ENCODE peak calls at places on chromosomes 3 and 15, in five cellular contexts. O, Q, H, F and G are unnamed samples.

GRCh38 chr3:59867185-59868002 is 817.6 kb upstream of the CFAP20DC start:
- DNase-seq in F (no peak), Q (peak), O (no peak), H (no peak), G (no peak)

GRCh38 chr3:181134873-181135272 is 145.3 kb upstream of the DNAJC19 start:
- DNase-seq in Q (peak), H (no peak), O (no peak), F (no peak), G (no peak)

GRCh38 chr3:105598047-105598796 is 231.5 kb downstream of the ALCAM start:
- DNase-seq in F (no peak), H (no peak), O (peak), Q (no peak), G (no peak)

GRCh38 chr15:50977157-50977556 is 68.7 kb downstream of the AP4E1 start:
- DNase-seq in Q (no peak), F (no peak), H (no peak), O (no peak), G (no peak)

GRCh38 chr3:50237133-50237651 is 1.2 kb downstream of the GNAI2 start:
- DNase-seq in H (no peak), F (peak), O (no peak), Q (peak), G (no peak)

GRCh38 chr15:88440021-88440420 is 27.2 kb downstream of the MRPL46 start:
- DNase-seq in Q (no peak), O (peak), F (no peak), H (no peak), G (no peak)

GRCh38 chr3:107441617-107442016 is 64.4 kb downstream of the CCDC54 start:
- DNase-seq in O (peak), Q (no peak), H (no peak), F (no peak), G (no peak)

GRCh38 chr3:48984648-48985047 is 5.4 kb upstream of the P4HTM start:
- DNase-seq in Q (no peak), H (no peak), O (no peak), F (no peak), G (no peak)

GRCh38 chr3:127673191-127674098 is 693 bp downstream of the ABTB1 start:
- DNase-seq in F (peak), H (peak), Q (peak), O (peak), G (peak)

GRCh38 chr3:123283074-123283473 is 81.3 kb downstream of the SEC22A start:
- DNase-seq in O (no peak), H (no peak), Q (no peak), F (peak), G (no peak)

DNA sequence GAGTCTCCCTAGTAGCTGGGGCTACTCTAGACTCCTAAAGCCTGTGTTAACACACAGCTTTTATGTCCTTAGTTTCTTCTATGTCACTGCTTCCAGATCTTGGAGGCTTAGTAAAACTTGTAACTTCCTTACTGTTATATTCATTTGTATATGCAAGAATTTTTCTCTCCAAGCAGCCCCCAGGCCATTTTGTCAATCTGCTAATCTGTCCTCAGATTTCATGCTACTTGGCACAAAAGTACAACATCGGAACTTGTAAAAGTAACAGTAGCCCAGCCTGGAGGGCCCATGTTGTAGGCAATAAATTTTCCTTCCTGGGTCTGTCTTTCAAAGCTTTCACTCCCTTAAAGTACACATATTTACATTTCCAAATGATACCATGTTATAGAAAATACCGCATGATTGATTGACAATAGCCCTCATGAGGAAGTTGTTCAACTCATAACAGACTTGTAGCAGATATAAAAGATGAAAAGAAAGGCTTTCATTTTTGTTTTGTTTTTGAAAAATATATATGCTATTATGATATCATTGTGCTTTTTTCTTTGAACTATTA is 324.2 kb downstream of the NEK10 start:
- DNase-seq in H (no peak), O (no peak), Q (no peak), F (no peak), G (no peak)
- H3K27ac ChIP-seq in H (no peak), O (no peak), Q (no peak), F (no peak), G (no peak)

GRCh38 chr15:48855501-48856440 is 22.2 kb upstream of the EID1 start:
- DNase-seq in F (no peak), O (peak), Q (no peak), H (no peak), G (no peak)

GRCh38 chr15:48856947-48857346 is 21.0 kb upstream of the EID1 start:
- DNase-seq in O (peak), Q (no peak), H (no peak), F (no peak), G (no peak)

GRCh38 chr15:48850648-48851047 is 27.3 kb upstream of the EID1 start:
- DNase-seq in Q (no peak), O (no peak), F (no peak), H (no peak), G (no peak)

DNA sequence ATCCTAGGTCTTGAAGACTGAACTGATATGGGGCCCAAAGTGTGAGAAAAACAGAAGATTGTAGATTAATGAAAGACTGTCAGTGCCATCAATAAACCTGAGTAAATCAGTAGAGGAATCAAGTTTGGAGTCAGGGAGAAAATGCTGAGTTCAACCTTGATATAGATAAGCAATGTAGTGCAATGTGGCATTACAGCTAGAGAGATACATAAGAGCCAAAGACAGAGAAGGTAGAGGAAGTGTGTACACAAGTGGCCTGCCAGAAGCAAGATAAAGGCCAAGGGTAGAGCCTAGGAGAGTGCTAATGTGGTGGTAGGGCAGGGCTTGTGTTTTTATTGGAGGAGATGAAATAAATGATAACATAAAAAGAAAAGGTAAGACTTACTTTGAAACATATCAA is 26.0 kb upstream of the EID1 start:
- DNase-seq in O (no peak), Q (no peak), F (no peak), H (no peak), G (no peak)
- H3K27ac ChIP-seq in O (no peak), Q (no peak), F (no peak), H (no peak), G (no peak)

GRCh38 chr3:134859341-134859740 is 64.3 kb downstream of the EPHB1 start:
- DNase-seq in F (no peak), H (peak), Q (no peak), O (no peak), G (no peak)
- H3K27ac ChIP-seq in F (no peak), H (no peak), Q (no peak), O (no peak), G (no peak)

DNA sequence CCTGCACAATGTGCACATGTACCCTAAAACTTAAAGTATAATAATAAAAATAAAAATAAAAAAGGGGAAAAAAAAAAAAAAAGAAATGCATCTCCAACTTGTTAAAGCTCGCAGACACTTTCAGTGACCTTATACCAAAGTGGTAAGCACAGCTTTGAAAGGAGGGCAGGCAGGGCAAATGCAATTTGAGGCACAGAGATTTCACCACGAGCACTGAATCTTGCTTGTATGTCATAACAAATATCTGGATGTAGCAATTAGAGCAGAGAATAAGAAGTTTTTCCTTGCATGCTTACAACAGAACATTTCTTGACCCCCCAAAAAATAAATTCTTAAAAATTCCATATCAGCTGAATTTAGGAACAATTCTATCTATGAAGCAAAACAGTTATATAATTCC is 66.5 kb downstream of the FBN1 start:
- DNase-seq in F (no peak), O (no peak), H (no peak), Q (no peak), G (no peak)
- H3K27ac ChIP-seq in F (no peak), O (no peak), H (no peak), Q (no peak), G (no peak)

DNA sequence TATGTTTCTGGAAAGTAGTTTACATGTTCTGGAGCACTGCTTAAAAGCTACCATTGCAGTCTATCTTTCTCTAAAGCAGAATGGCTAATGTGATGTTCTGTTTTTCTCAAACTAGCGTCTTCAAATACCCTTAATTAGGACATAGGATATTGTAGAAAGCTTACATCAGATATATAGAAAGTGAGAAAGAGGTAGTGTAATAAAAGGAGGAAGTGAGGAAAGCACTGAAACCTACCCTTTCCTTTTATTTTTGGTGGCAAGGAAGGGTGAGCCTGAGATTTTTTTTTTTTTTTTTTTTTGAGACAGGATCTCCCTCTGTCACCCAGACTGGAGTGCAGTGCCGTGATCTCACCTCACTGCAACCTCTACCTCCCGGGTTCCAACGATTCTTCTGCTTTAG is 9.4 kb downstream of the SENP2 start:
- DNase-seq in Q (no peak), F (no peak), H (no peak), O (no peak), G (no peak)
- H3K27ac ChIP-seq in Q (no peak), F (no peak), H (peak), O (no peak), G (no peak)

DNA sequence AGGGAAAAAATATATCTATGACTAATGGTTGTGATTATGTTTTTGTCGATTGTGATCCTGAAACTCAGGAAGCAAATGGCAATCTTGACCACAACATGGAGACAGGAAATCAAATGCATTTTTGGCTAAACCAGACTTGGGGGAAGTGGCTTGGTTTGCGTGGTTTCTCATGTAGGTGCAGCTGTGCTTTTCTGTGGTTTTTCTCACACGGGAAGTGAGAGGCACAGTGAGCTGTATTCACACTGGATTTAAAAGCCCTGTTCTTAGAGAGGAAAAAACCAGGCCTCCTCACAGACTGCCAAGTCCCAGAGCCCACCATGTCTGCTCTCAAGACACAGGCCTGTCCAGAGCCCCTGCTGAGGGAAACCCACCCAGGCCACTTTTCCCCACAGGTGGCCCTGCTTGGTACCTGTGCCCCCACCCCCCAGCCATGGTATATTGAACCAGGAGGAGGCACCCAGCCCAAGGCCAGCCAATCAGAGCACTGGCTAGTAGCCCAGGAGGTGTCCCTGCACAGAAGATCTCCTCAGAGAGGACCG is 46.2 kb downstream of the BTD start:
- DNase-seq in F (peak), O (peak), H (no peak), Q (peak), G (peak)
- H3K27ac ChIP-seq in F (no peak), O (peak), H (no peak), Q (peak), G (no peak)